ENCODE peak calls at places on chromosomes 3 and 15, in seven cellular contexts. One of them, this sample, is unnamed.

GRCh38 chr3:42369304-42369703 is 41.1 kb downstream of the LYZL4 start:
- DNase-seq in GM03348: no peak
- DNase-seq in NCI-H510A treated with DMSO at 0.1 percent for 48 hours: peak
- DNase-seq in ovary: no peak
- DNase-seq in KG1: no peak
- DNase-seq in activated effector memory CD4-positive, alpha-beta T cell treated with anti-CD3 and anti-CD28 coated beads, Interleukin-2, amount 50 U/mL, for 16 hours: no peak
- DNase-seq in NCI-H1417: no peak
- DNase-seq in this sample: no peak

GRCh38 chr3:196192036-196193001 is 18.9 kb downstream of the ZDHHC19 start:
- DNase-seq in GM03348: no peak
- DNase-seq in NCI-H510A treated with DMSO at 0.1 percent for 48 hours: no peak
- DNase-seq in ovary: no peak
- DNase-seq in KG1: no peak
- DNase-seq in activated effector memory CD4-positive, alpha-beta T cell treated with anti-CD3 and anti-CD28 coated beads, Interleukin-2, amount 50 U/mL, for 16 hours: peak
- DNase-seq in NCI-H1417: no peak
- DNase-seq in this sample: peak

GRCh38 chr3:172224560-172225214 is 185.3 kb downstream of the FNDC3B start:
- DNase-seq in GM03348: no peak
- DNase-seq in NCI-H510A treated with DMSO at 0.1 percent for 48 hours: peak
- DNase-seq in ovary: no peak
- DNase-seq in KG1: no peak
- DNase-seq in activated effector memory CD4-positive, alpha-beta T cell treated with anti-CD3 and anti-CD28 coated beads, Interleukin-2, amount 50 U/mL, for 16 hours: no peak
- DNase-seq in NCI-H1417: peak
- DNase-seq in this sample: no peak

GRCh38 chr3:37256447-37256846 is 82.1 kb upstream of the LRRFIP2 start:
- DNase-seq in GM03348: no peak
- DNase-seq in NCI-H510A treated with DMSO at 0.1 percent for 48 hours: no peak
- DNase-seq in ovary: no peak
- DNase-seq in KG1: no peak
- DNase-seq in activated effector memory CD4-positive, alpha-beta T cell treated with anti-CD3 and anti-CD28 coated beads, Interleukin-2, amount 50 U/mL, for 16 hours: no peak
- DNase-seq in NCI-H1417: no peak
- DNase-seq in this sample: no peak

GRCh38 chr3:158160958-158161357 is 51.1 kb downstream of the RSRC1 start:
- DNase-seq in GM03348: peak
- DNase-seq in NCI-H510A treated with DMSO at 0.1 percent for 48 hours: no peak
- DNase-seq in ovary: no peak
- DNase-seq in KG1: no peak
- DNase-seq in activated effector memory CD4-positive, alpha-beta T cell treated with anti-CD3 and anti-CD28 coated beads, Interleukin-2, amount 50 U/mL, for 16 hours: no peak
- DNase-seq in NCI-H1417: no peak
- DNase-seq in this sample: no peak

GRCh38 chr3:157999246-157999645 is 107.0 kb downstream of the SHOX2 start:
- DNase-seq in GM03348: no peak
- DNase-seq in NCI-H510A treated with DMSO at 0.1 percent for 48 hours: peak
- DNase-seq in ovary: no peak
- DNase-seq in KG1: no peak
- DNase-seq in activated effector memory CD4-positive, alpha-beta T cell treated with anti-CD3 and anti-CD28 coated beads, Interleukin-2, amount 50 U/mL, for 16 hours: no peak
- DNase-seq in NCI-H1417: peak
- DNase-seq in this sample: no peak

GRCh38 chr3:47874913-47875312 is 72.0 kb downstream of the DHX30 start:
- DNase-seq in GM03348: no peak
- DNase-seq in NCI-H510A treated with DMSO at 0.1 percent for 48 hours: no peak
- DNase-seq in ovary: no peak
- DNase-seq in KG1: no peak
- DNase-seq in activated effector memory CD4-positive, alpha-beta T cell treated with anti-CD3 and anti-CD28 coated beads, Interleukin-2, amount 50 U/mL, for 16 hours: no peak
- DNase-seq in NCI-H1417: no peak
- DNase-seq in this sample: no peak

GRCh38 chr3:114700637-114701234 is 406.9 kb downstream of the TIGIT start:
- DNase-seq in GM03348: no peak
- DNase-seq in NCI-H510A treated with DMSO at 0.1 percent for 48 hours: no peak
- DNase-seq in ovary: no peak
- DNase-seq in KG1: no peak
- DNase-seq in activated effector memory CD4-positive, alpha-beta T cell treated with anti-CD3 and anti-CD28 coated beads, Interleukin-2, amount 50 U/mL, for 16 hours: no peak
- DNase-seq in NCI-H1417: no peak
- DNase-seq in this sample: no peak

GRCh38 chr3:46406786-46407611 is at the start of the genes CCR5AS and CCRL2:
- DNase-seq in GM03348: peak
- DNase-seq in NCI-H510A treated with DMSO at 0.1 percent for 48 hours: no peak
- DNase-seq in ovary: no peak
- DNase-seq in KG1: peak
- DNase-seq in activated effector memory CD4-positive, alpha-beta T cell treated with anti-CD3 and anti-CD28 coated beads, Interleukin-2, amount 50 U/mL, for 16 hours: peak
- DNase-seq in NCI-H1417: no peak
- DNase-seq in this sample: peak

GRCh38 chr3:94099311-94099710 is 36.5 kb downstream of the NSUN3 start:
- DNase-seq in GM03348: no peak
- DNase-seq in NCI-H510A treated with DMSO at 0.1 percent for 48 hours: no peak
- DNase-seq in ovary: no peak
- DNase-seq in KG1: no peak
- DNase-seq in activated effector memory CD4-positive, alpha-beta T cell treated with anti-CD3 and anti-CD28 coated beads, Interleukin-2, amount 50 U/mL, for 16 hours: no peak
- DNase-seq in NCI-H1417: no peak
- DNase-seq in this sample: no peak

GRCh38 chr15:80531388-80532184 is 127.4 kb downstream of the ARNT2 start:
- DNase-seq in GM03348: peak
- DNase-seq in NCI-H510A treated with DMSO at 0.1 percent for 48 hours: no peak
- DNase-seq in ovary: peak
- DNase-seq in KG1: no peak
- DNase-seq in activated effector memory CD4-positive, alpha-beta T cell treated with anti-CD3 and anti-CD28 coated beads, Interleukin-2, amount 50 U/mL, for 16 hours: no peak
- DNase-seq in NCI-H1417: no peak
- DNase-seq in this sample: no peak

GRCh38 chr3:154229217-154229590 is 95.1 kb downstream of the DHX36 start:
- DNase-seq in GM03348: no peak
- DNase-seq in NCI-H510A treated with DMSO at 0.1 percent for 48 hours: no peak
- DNase-seq in ovary: no peak
- DNase-seq in KG1: no peak
- DNase-seq in activated effector memory CD4-positive, alpha-beta T cell treated with anti-CD3 and anti-CD28 coated beads, Interleukin-2, amount 50 U/mL, for 16 hours: no peak
- DNase-seq in NCI-H1417: no peak
- DNase-seq in this sample: no peak

GRCh38 chr3:172210355-172210754 is 171.0 kb downstream of the FNDC3B start:
- DNase-seq in GM03348: no peak
- DNase-seq in NCI-H510A treated with DMSO at 0.1 percent for 48 hours: no peak
- DNase-seq in ovary: no peak
- DNase-seq in KG1: no peak
- DNase-seq in activated effector memory CD4-positive, alpha-beta T cell treated with anti-CD3 and anti-CD28 coated beads, Interleukin-2, amount 50 U/mL, for 16 hours: no peak
- DNase-seq in NCI-H1417: no peak
- DNase-seq in this sample: no peak

GRCh38 chr15:67543348-67543718 is 830 bp downstream of the MAP2K5 start:
- DNase-seq in GM03348: peak
- DNase-seq in NCI-H510A treated with DMSO at 0.1 percent for 48 hours: no peak
- DNase-seq in ovary: peak
- DNase-seq in KG1: no peak
- DNase-seq in activated effector memory CD4-positive, alpha-beta T cell treated with anti-CD3 and anti-CD28 coated beads, Interleukin-2, amount 50 U/mL, for 16 hours: peak
- DNase-seq in NCI-H1417: peak
- DNase-seq in this sample: no peak

GRCh38 chr3:181772166-181772565 is 60.4 kb downstream of the SOX2 start:
- DNase-seq in GM03348: no peak
- DNase-seq in NCI-H510A treated with DMSO at 0.1 percent for 48 hours: no peak
- DNase-seq in ovary: no peak
- DNase-seq in KG1: no peak
- DNase-seq in activated effector memory CD4-positive, alpha-beta T cell treated with anti-CD3 and anti-CD28 coated beads, Interleukin-2, amount 50 U/mL, for 16 hours: no peak
- DNase-seq in NCI-H1417: no peak
- DNase-seq in this sample: no peak

GRCh38 chr3:67044955-67045354 is 46.8 kb downstream of the KBTBD8 start:
- DNase-seq in GM03348: no peak
- DNase-seq in NCI-H510A treated with DMSO at 0.1 percent for 48 hours: no peak
- DNase-seq in ovary: no peak
- DNase-seq in KG1: no peak
- DNase-seq in activated effector memory CD4-positive, alpha-beta T cell treated with anti-CD3 and anti-CD28 coated beads, Interleukin-2, amount 50 U/mL, for 16 hours: no peak
- DNase-seq in NCI-H1417: no peak
- DNase-seq in this sample: no peak

GRCh38 chr15:70936326-70936725 is 43.7 kb downstream of the LRRC49 start:
- DNase-seq in GM03348: no peak
- DNase-seq in NCI-H510A treated with DMSO at 0.1 percent for 48 hours: peak
- DNase-seq in ovary: no peak
- DNase-seq in KG1: no peak
- DNase-seq in activated effector memory CD4-positive, alpha-beta T cell treated with anti-CD3 and anti-CD28 coated beads, Interleukin-2, amount 50 U/mL, for 16 hours: no peak
- DNase-seq in NCI-H1417: peak
- DNase-seq in this sample: no peak

GRCh38 chr3:74692-75243 is 121.8 kb upstream of the CHL1 start:
- DNase-seq in GM03348: no peak
- DNase-seq in NCI-H510A treated with DMSO at 0.1 percent for 48 hours: no peak
- DNase-seq in ovary: peak
- DNase-seq in KG1: no peak
- DNase-seq in activated effector memory CD4-positive, alpha-beta T cell treated with anti-CD3 and anti-CD28 coated beads, Interleukin-2, amount 50 U/mL, for 16 hours: no peak
- DNase-seq in NCI-H1417: no peak
- DNase-seq in this sample: no peak

GRCh38 chr15:58043192-58043903 is 22.2 kb downstream of the ALDH1A2 start:
- DNase-seq in GM03348: peak
- DNase-seq in NCI-H510A treated with DMSO at 0.1 percent for 48 hours: peak
- DNase-seq in ovary: no peak
- DNase-seq in KG1: peak
- DNase-seq in activated effector memory CD4-positive, alpha-beta T cell treated with anti-CD3 and anti-CD28 coated beads, Interleukin-2, amount 50 U/mL, for 16 hours: peak
- DNase-seq in NCI-H1417: no peak
- DNase-seq in this sample: no peak

GRCh38 chr15:100703032-100703578 is 100.7 kb downstream of the ASB7 start:
- DNase-seq in GM03348: no peak
- DNase-seq in NCI-H510A treated with DMSO at 0.1 percent for 48 hours: no peak
- DNase-seq in ovary: no peak
- DNase-seq in KG1: no peak
- DNase-seq in activated effector memory CD4-positive, alpha-beta T cell treated with anti-CD3 and anti-CD28 coated beads, Interleukin-2, amount 50 U/mL, for 16 hours: no peak
- DNase-seq in NCI-H1417: no peak
- DNase-seq in this sample: no peak

GRCh38 chr15:27179789-27180188 is 208.8 kb downstream of the GABRG3 start:
- DNase-seq in GM03348: no peak
- DNase-seq in NCI-H510A treated with DMSO at 0.1 percent for 48 hours: peak
- DNase-seq in ovary: no peak
- DNase-seq in KG1: no peak
- DNase-seq in activated effector memory CD4-positive, alpha-beta T cell treated with anti-CD3 and anti-CD28 coated beads, Interleukin-2, amount 50 U/mL, for 16 hours: no peak
- DNase-seq in NCI-H1417: no peak
- DNase-seq in this sample: no peak

GRCh38 chr15:25251700-25252390 is 187.0 kb downstream of the UBE3A start:
- DNase-seq in GM03348: peak
- DNase-seq in NCI-H510A treated with DMSO at 0.1 percent for 48 hours: no peak
- DNase-seq in ovary: peak
- DNase-seq in KG1: no peak
- DNase-seq in activated effector memory CD4-positive, alpha-beta T cell treated with anti-CD3 and anti-CD28 coated beads, Interleukin-2, amount 50 U/mL, for 16 hours: peak
- DNase-seq in NCI-H1417: no peak
- DNase-seq in this sample: peak

GRCh38 chr3:31275038-31275562 is 257.6 kb upstream of the STT3B start:
- DNase-seq in GM03348: peak
- DNase-seq in NCI-H510A treated with DMSO at 0.1 percent for 48 hours: no peak
- DNase-seq in ovary: no peak
- DNase-seq in KG1: no peak
- DNase-seq in activated effector memory CD4-positive, alpha-beta T cell treated with anti-CD3 and anti-CD28 coated beads, Interleukin-2, amount 50 U/mL, for 16 hours: no peak
- DNase-seq in NCI-H1417: no peak
- DNase-seq in this sample: no peak

GRCh38 chr15:49101536-49101935 is 53.9 kb downstream of the COPS2 start:
- DNase-seq in GM03348: no peak
- DNase-seq in NCI-H510A treated with DMSO at 0.1 percent for 48 hours: no peak
- DNase-seq in ovary: no peak
- DNase-seq in KG1: no peak
- DNase-seq in activated effector memory CD4-positive, alpha-beta T cell treated with anti-CD3 and anti-CD28 coated beads, Interleukin-2, amount 50 U/mL, for 16 hours: no peak
- DNase-seq in NCI-H1417: no peak
- DNase-seq in this sample: no peak

GRCh38 chr15:49494842-49495241 is 71.8 kb downstream of the FGF7 start:
- DNase-seq in GM03348: peak
- DNase-seq in NCI-H510A treated with DMSO at 0.1 percent for 48 hours: no peak
- DNase-seq in ovary: no peak
- DNase-seq in KG1: no peak
- DNase-seq in activated effector memory CD4-positive, alpha-beta T cell treated with anti-CD3 and anti-CD28 coated beads, Interleukin-2, amount 50 U/mL, for 16 hours: no peak
- DNase-seq in NCI-H1417: no peak
- DNase-seq in this sample: no peak

GRCh38 chr15:43187544-43188155 is 2.4 kb downstream of the CCNDBP1 start:
- DNase-seq in GM03348: peak
- DNase-seq in NCI-H510A treated with DMSO at 0.1 percent for 48 hours: peak
- DNase-seq in ovary: no peak
- DNase-seq in KG1: no peak
- DNase-seq in activated effector memory CD4-positive, alpha-beta T cell treated with anti-CD3 and anti-CD28 coated beads, Interleukin-2, amount 50 U/mL, for 16 hours: no peak
- DNase-seq in NCI-H1417: no peak
- DNase-seq in this sample: no peak

GRCh38 chr3:186241910-186242821 is 119.9 kb downstream of the DGKG start:
- DNase-seq in GM03348: peak
- DNase-seq in NCI-H510A treated with DMSO at 0.1 percent for 48 hours: peak
- DNase-seq in ovary: peak
- DNase-seq in KG1: peak
- DNase-seq in activated effector memory CD4-positive, alpha-beta T cell treated with anti-CD3 and anti-CD28 coated beads, Interleukin-2, amount 50 U/mL, for 16 hours: peak
- DNase-seq in NCI-H1417: peak
- DNase-seq in this sample: peak

GRCh38 chr3:191238321-191238817 is 39.3 kb downstream of the OSTN start:
- DNase-seq in GM03348: peak
- DNase-seq in NCI-H510A treated with DMSO at 0.1 percent for 48 hours: peak
- DNase-seq in ovary: no peak
- DNase-seq in KG1: no peak
- DNase-seq in activated effector memory CD4-positive, alpha-beta T cell treated with anti-CD3 and anti-CD28 coated beads, Interleukin-2, amount 50 U/mL, for 16 hours: no peak
- DNase-seq in NCI-H1417: no peak
- DNase-seq in this sample: no peak

GRCh38 chr3:50620420-50620819 is 3.5 kb downstream of the MAPKAPK3 start:
- DNase-seq in GM03348: no peak
- DNase-seq in NCI-H510A treated with DMSO at 0.1 percent for 48 hours: no peak
- DNase-seq in ovary: no peak
- DNase-seq in KG1: peak
- DNase-seq in activated effector memory CD4-positive, alpha-beta T cell treated with anti-CD3 and anti-CD28 coated beads, Interleukin-2, amount 50 U/mL, for 16 hours: no peak
- DNase-seq in NCI-H1417: no peak
- DNase-seq in this sample: no peak

GRCh38 chr3:32510075-32510724 is 7.5 kb upstream of the CMTM6 start:
- DNase-seq in GM03348: peak
- DNase-seq in NCI-H510A treated with DMSO at 0.1 percent for 48 hours: peak
- DNase-seq in ovary: peak
- DNase-seq in KG1: peak
- DNase-seq in activated effector memory CD4-positive, alpha-beta T cell treated with anti-CD3 and anti-CD28 coated beads, Interleukin-2, amount 50 U/mL, for 16 hours: peak
- DNase-seq in NCI-H1417: peak
- DNase-seq in this sample: peak

GRCh38 chr3:112672716-112673506 is 32.0 kb upstream of the CCDC80 start:
- DNase-seq in GM03348: no peak
- DNase-seq in NCI-H510A treated with DMSO at 0.1 percent for 48 hours: no peak
- DNase-seq in ovary: no peak
- DNase-seq in KG1: no peak
- DNase-seq in activated effector memory CD4-positive, alpha-beta T cell treated with anti-CD3 and anti-CD28 coated beads, Interleukin-2, amount 50 U/mL, for 16 hours: no peak
- DNase-seq in NCI-H1417: no peak
- DNase-seq in this sample: no peak

GRCh38 chr3:103082501-103082900 is 647.7 kb downstream of the ZPLD1 start:
- DNase-seq in GM03348: no peak
- DNase-seq in NCI-H510A treated with DMSO at 0.1 percent for 48 hours: no peak
- DNase-seq in ovary: no peak
- DNase-seq in KG1: no peak
- DNase-seq in activated effector memory CD4-positive, alpha-beta T cell treated with anti-CD3 and anti-CD28 coated beads, Interleukin-2, amount 50 U/mL, for 16 hours: no peak
- DNase-seq in NCI-H1417: no peak
- DNase-seq in this sample: no peak

GRCh38 chr3:70959506-70959905 is 624.0 kb downstream of the FOXP1 start:
- DNase-seq in GM03348: no peak
- DNase-seq in NCI-H510A treated with DMSO at 0.1 percent for 48 hours: no peak
- DNase-seq in ovary: no peak
- DNase-seq in KG1: no peak
- DNase-seq in activated effector memory CD4-positive, alpha-beta T cell treated with anti-CD3 and anti-CD28 coated beads, Interleukin-2, amount 50 U/mL, for 16 hours: no peak
- DNase-seq in NCI-H1417: no peak
- DNase-seq in this sample: no peak

GRCh38 chr15:66129561-66129960 is 124.0 kb downstream of the MEGF11 start:
- DNase-seq in GM03348: no peak
- DNase-seq in NCI-H510A treated with DMSO at 0.1 percent for 48 hours: no peak
- DNase-seq in ovary: no peak
- DNase-seq in KG1: no peak
- DNase-seq in activated effector memory CD4-positive, alpha-beta T cell treated with anti-CD3 and anti-CD28 coated beads, Interleukin-2, amount 50 U/mL, for 16 hours: no peak
- DNase-seq in NCI-H1417: no peak
- DNase-seq in this sample: no peak

GRCh38 chr15:81068516-81068915 is 65.6 kb upstream of the CFAP161 start:
- DNase-seq in GM03348: no peak
- DNase-seq in NCI-H510A treated with DMSO at 0.1 percent for 48 hours: no peak
- DNase-seq in ovary: no peak
- DNase-seq in KG1: no peak
- DNase-seq in activated effector memory CD4-positive, alpha-beta T cell treated with anti-CD3 and anti-CD28 coated beads, Interleukin-2, amount 50 U/mL, for 16 hours: no peak
- DNase-seq in NCI-H1417: no peak
- DNase-seq in this sample: no peak

GRCh38 chr3:185658504-185658912 is 72.4 kb downstream of the SENP2 start:
- DNase-seq in GM03348: peak
- DNase-seq in NCI-H510A treated with DMSO at 0.1 percent for 48 hours: no peak
- DNase-seq in ovary: peak
- DNase-seq in KG1: no peak
- DNase-seq in activated effector memory CD4-positive, alpha-beta T cell treated with anti-CD3 and anti-CD28 coated beads, Interleukin-2, amount 50 U/mL, for 16 hours: no peak
- DNase-seq in NCI-H1417: no peak
- DNase-seq in this sample: no peak

GRCh38 chr3:114496874-114497273 is 203.0 kb downstream of the TIGIT start:
- DNase-seq in GM03348: peak
- DNase-seq in NCI-H510A treated with DMSO at 0.1 percent for 48 hours: no peak
- DNase-seq in ovary: no peak
- DNase-seq in KG1: no peak
- DNase-seq in activated effector memory CD4-positive, alpha-beta T cell treated with anti-CD3 and anti-CD28 coated beads, Interleukin-2, amount 50 U/mL, for 16 hours: no peak
- DNase-seq in NCI-H1417: no peak
- DNase-seq in this sample: no peak

GRCh38 chr15:69531302-69532027 is 78.8 kb downstream of the RPLP1 start:
- DNase-seq in GM03348: no peak
- DNase-seq in NCI-H510A treated with DMSO at 0.1 percent for 48 hours: no peak
- DNase-seq in ovary: no peak
- DNase-seq in KG1: no peak
- DNase-seq in activated effector memory CD4-positive, alpha-beta T cell treated with anti-CD3 and anti-CD28 coated beads, Interleukin-2, amount 50 U/mL, for 16 hours: no peak
- DNase-seq in NCI-H1417: peak
- DNase-seq in this sample: no peak

This sample was measured in cardiac septum.